ENCODE peak calls at places on chromosomes 1 and 21, in nine cellular contexts. E, J, L, S, X, C, Q, V and P are unnamed samples.

GRCh38 chr1:40861227-40862003 is 748 bp downstream of the CITED4 start:
- DNase-seq in E (no peak), J (no peak), L (no peak), S (peak), X (no peak), C (no peak), Q (peak), V (no peak), P (no peak)

GRCh38 chr1:203089651-203090045 is 3.8 kb upstream of the MYOG start:
- DNase-seq in E (no peak), J (no peak), L (no peak), S (no peak), X (peak), C (no peak), Q (no peak), V (no peak), P (no peak)

GRCh38 chr1:81312272-81312754 is 488.4 kb upstream of the ADGRL2 start:
- DNase-seq in E (no peak), J (no peak), L (no peak), S (no peak), X (no peak), C (no peak), Q (no peak), V (no peak), P (no peak)

GRCh38 chr1:198778049-198778448 is 139.2 kb downstream of the PTPRC start:
- DNase-seq in E (no peak), J (no peak), L (no peak), S (peak), X (no peak), C (peak), Q (no peak), V (peak), P (no peak)

GRCh38 chr21:38306833-38307232 is 50.0 kb downstream of the KCNJ15 start:
- DNase-seq in E (no peak), J (no peak), L (no peak), S (no peak), X (no peak), C (peak), Q (no peak), V (peak), P (no peak)

GRCh38 chr1:160189649-160190625 is at the start of gene CASQ1:
- DNase-seq in E (no peak), J (no peak), L (no peak), S (no peak), X (no peak), C (no peak), Q (no peak), V (no peak), P (no peak)

GRCh38 chr1:209130886-209131285 is 452.6 kb upstream of the CAMK1G start:
- DNase-seq in E (no peak), J (no peak), L (no peak), S (no peak), X (no peak), C (no peak), Q (no peak), V (no peak), P (no peak)

GRCh38 chr1:184022651-184023050 is 14.9 kb downstream of the COLGALT2 start:
- DNase-seq in E (no peak), J (no peak), L (no peak), S (no peak), X (no peak), C (no peak), Q (no peak), V (no peak), P (no peak)

GRCh38 chr1:158149577-158150269 is 31.0 kb upstream of the CD1D start:
- DNase-seq in E (peak), J (peak), L (peak), S (peak), X (peak), C (peak), Q (peak), V (peak), P (peak)

GRCh38 chr1:24963099-24963872 is 33.2 kb upstream of the RUNX3 start:
- DNase-seq in E (no peak), J (no peak), L (no peak), S (no peak), X (peak), C (no peak), Q (peak), V (no peak), P (no peak)

GRCh38 chr21:31283025-31283424 is 61.0 kb downstream of the TIAM1 start:
- DNase-seq in E (no peak), J (no peak), L (no peak), S (no peak), X (no peak), C (peak), Q (peak), V (no peak), P (no peak)

GRCh38 chr1:44236873-44237272 is 23.6 kb downstream of the DMAP1 start:
- DNase-seq in E (no peak), J (no peak), L (no peak), S (no peak), X (no peak), C (no peak), Q (no peak), V (no peak), P (no peak)

GRCh38 chr1:221035680-221036153 is 156.5 kb downstream of the HLX start:
- DNase-seq in E (no peak), J (no peak), L (no peak), S (no peak), X (no peak), C (peak), Q (no peak), V (peak), P (no peak)

GRCh38 chr1:161071886-161072371 is 2.2 kb upstream of the ARHGAP30 start:
- DNase-seq in E (no peak), J (no peak), L (no peak), S (peak), X (peak), C (no peak), Q (peak), V (peak), P (peak)

GRCh38 chr21:45300786-45301520 is 13.3 kb upstream of the POFUT2 start:
- DNase-seq in E (no peak), J (no peak), L (no peak), S (no peak), X (no peak), C (no peak), Q (no peak), V (peak), P (no peak)

GRCh38 chr1:151502859-151503509 is 8.2 kb upstream of the CGN start:
- DNase-seq in E (no peak), J (no peak), L (no peak), S (peak), X (no peak), C (no peak), Q (no peak), V (no peak), P (no peak)

GRCh38 chr1:55848906-55849305 is 633.7 kb upstream of the USP24 start:
- DNase-seq in E (no peak), J (no peak), L (no peak), S (no peak), X (no peak), C (no peak), Q (no peak), V (peak), P (no peak)

GRCh38 chr1:78884685-78885452 is 121.7 kb downstream of the ADGRL4 start:
- DNase-seq in E (no peak), J (no peak), L (peak), S (no peak), X (no peak), C (peak), Q (no peak), V (peak), P (no peak)

GRCh38 chr1:40032240-40032891 is 8.2 kb upstream of the CAP1 start:
- DNase-seq in E (peak), J (peak), L (peak), S (peak), X (no peak), C (peak), Q (peak), V (peak), P (peak)

GRCh38 chr1:149896589-149896988 is 2.8 kb upstream of the BOLA1 start:
- DNase-seq in E (no peak), J (no peak), L (no peak), S (no peak), X (no peak), C (no peak), Q (no peak), V (no peak), P (no peak)

GRCh38 chr1:12460911-12461621 is 156.9 kb downstream of the DHRS3 start:
- DNase-seq in E (no peak), J (no peak), L (peak), S (no peak), X (no peak), C (peak), Q (no peak), V (no peak), P (no peak)

GRCh38 chr1:161209790-161210409 is 5.2 kb upstream of the FCER1G start:
- DNase-seq in E (peak), J (peak), L (peak), S (peak), X (peak), C (peak), Q (peak), V (peak), P (peak)

GRCh38 chr1:231106347-231106746 is 55.5 kb upstream of the TRIM67 start:
- DNase-seq in E (no peak), J (no peak), L (peak), S (no peak), X (no peak), C (peak), Q (no peak), V (peak), P (no peak)

GRCh38 chr1:59186656-59187055 is 110.2 kb upstream of the FGGY start:
- DNase-seq in E (no peak), J (no peak), L (no peak), S (no peak), X (no peak), C (peak), Q (no peak), V (peak), P (no peak)

GRCh38 chr21:14862794-14863720 is 201.7 kb downstream of the NRIP1 start:
- DNase-seq in E (no peak), J (no peak), L (no peak), S (no peak), X (no peak), C (no peak), Q (no peak), V (no peak), P (no peak)

GRCh38 chr1:177812650-177813049 is 157.2 kb downstream of the SEC16B start:
- DNase-seq in E (no peak), J (no peak), L (no peak), S (no peak), X (no peak), C (no peak), Q (no peak), V (no peak), P (no peak)

GRCh38 chr1:46556822-46557221 is 5.4 kb upstream of the KNCN start:
- DNase-seq in E (no peak), J (no peak), L (no peak), S (no peak), X (no peak), C (peak), Q (no peak), V (peak), P (no peak)

GRCh38 chr1:118304722-118305344 is 119.8 kb upstream of the SPAG17 start:
- DNase-seq in E (no peak), J (no peak), L (peak), S (no peak), X (no peak), C (peak), Q (no peak), V (peak), P (no peak)

GRCh38 chr21:43984905-43985689 is 27.0 kb upstream of the TRAPPC10 start:
- DNase-seq in E (no peak), J (no peak), L (no peak), S (no peak), X (no peak), C (no peak), Q (no peak), V (no peak), P (no peak)

GRCh38 chr21:39082656-39083376 is 100.4 kb downstream of the PSMG1 start:
- DNase-seq in E (no peak), J (peak), L (peak), S (peak), X (no peak), C (no peak), Q (no peak), V (no peak), P (no peak)

GRCh38 chr1:98374098-98374497 is 287.4 kb upstream of the SNX7 start:
- DNase-seq in E (no peak), J (no peak), L (no peak), S (no peak), X (no peak), C (no peak), Q (no peak), V (no peak), P (no peak)

GRCh38 chr1:210700511-210700910 is 371.8 kb downstream of the HHAT start:
- DNase-seq in E (no peak), J (no peak), L (peak), S (no peak), X (no peak), C (no peak), Q (no peak), V (no peak), P (no peak)